ENCODE peak calls at places on chromosomes 3 and 15, in nine cellular contexts. K is transverse colon, G is body of pancreas, I is Peyer's patch, B is testis, A is GM12891, C is prostate gland, W is uterus, H is suprapubic skin. D is an unnamed sample.

GRCh38 chr3:64621726-64622400 is 65.9 kb downstream of the ADAMTS9 start:
- DNase-seq in K (no peak), G (no peak), I (no peak), B (no peak), A (no peak), C (no peak), W (no peak), H (no peak), D (no peak)

GRCh38 chr3:31456373-31456772 is 76.4 kb upstream of the STT3B start:
- DNase-seq in K (no peak), G (no peak), I (no peak), B (no peak), A (no peak), C (no peak), W (no peak), H (no peak), D (no peak)

GRCh38 chr3:187871204-187871591 is 125.9 kb upstream of the BCL6 start:
- DNase-seq in K (no peak), G (no peak), I (no peak), B (no peak), A (no peak), C (no peak), W (no peak), H (no peak), D (no peak)

GRCh38 chr15:51093865-51094605 is 671 bp downstream of the TNFAIP8L3 start:
- DNase-seq in K (peak; percentile 29), G (peak; percentile 19), I (no peak), B (peak; percentile 50), A (peak; percentile 42), C (no peak), W (peak; percentile 66), H (peak; percentile 79), D (no peak)

GRCh38 chr3:112351036-112351435 is 18.1 kb downstream of the CD200 start:
- DNase-seq in K (no peak), G (no peak), I (no peak), B (no peak), A (no peak), C (no peak), W (no peak), H (no peak), D (no peak)

GRCh38 chr3:4038351-4038750 is 239.1 kb downstream of the LRRN1 start:
- DNase-seq in K (no peak), G (no peak), I (no peak), B (no peak), A (no peak), C (no peak), W (no peak), H (no peak), D (no peak)

GRCh38 chr3:124920718-124921117 is 13.8 kb downstream of the MUC13 start:
- DNase-seq in K (no peak), G (no peak), I (no peak), B (no peak), A (no peak), C (peak; percentile 21), W (no peak), H (no peak), D (no peak)

GRCh38 chr3:158846803-158847465 is 45.1 kb downstream of the MFSD1 start:
- DNase-seq in K (no peak), G (no peak), I (no peak), B (no peak), A (no peak), C (no peak), W (no peak), H (no peak), D (no peak)

GRCh38 chr15:73907018-73907394 is 19.3 kb upstream of the LOXL1 start:
- DNase-seq in K (no peak), G (no peak), I (no peak), B (no peak), A (no peak), C (no peak), W (no peak), H (no peak), D (no peak)

GRCh38 chr15:85398822-85399221 is 18.4 kb downstream of the AKAP13 start:
- DNase-seq in K (no peak), G (no peak), I (no peak), B (no peak), A (no peak), C (no peak), W (no peak), H (no peak), D (no peak)

GRCh38 chr3:119636194-119636593 is 24.2 kb downstream of the POPDC2 start:
- DNase-seq in K (no peak), G (no peak), I (no peak), B (no peak), A (no peak), C (no peak), W (no peak), H (no peak), D (no peak)

GRCh38 chr3:185717121-185717520 is 107.7 kb downstream of the IGF2BP2 start:
- DNase-seq in K (no peak), G (no peak), I (no peak), B (no peak), A (no peak), C (no peak), W (no peak), H (no peak), D (no peak)

GRCh38 chr15:95174880-95175279 is 943.5 kb downstream of the MCTP2 start:
- DNase-seq in K (no peak), G (no peak), I (no peak), B (no peak), A (no peak), C (no peak), W (no peak), H (no peak), D (no peak)

GRCh38 chr3:66394261-66395249 is 106.3 kb downstream of the LRIG1 start:
- DNase-seq in K (no peak), G (no peak), I (no peak), B (no peak), A (no peak), C (no peak), W (no peak), H (no peak), D (no peak)

GRCh38 chr15:73990250-73991005 is 1.7 kb downstream of the STOML1 start:
- DNase-seq in K (no peak), G (no peak), I (peak; percentile 12), B (no peak), A (no peak), C (no peak), W (no peak), H (no peak), D (no peak)

GRCh38 chr3:114499986-114500385 is 206.2 kb downstream of the TIGIT start:
- DNase-seq in K (no peak), G (no peak), I (no peak), B (no peak), A (no peak), C (no peak), W (no peak), H (no peak), D (no peak)

GRCh38 chr15:40098489-40099261 is 10.0 kb downstream of the BMF start:
- DNase-seq in K (peak; percentile 80), G (peak; percentile 81), I (peak; percentile 89), B (peak; percentile 92), A (peak; percentile 80), C (peak; percentile 89), W (peak; percentile 76), H (peak; percentile 72), D (peak; percentile 56)

GRCh38 chr15:40100947-40101905 is 7.5 kb downstream of the BMF start:
- DNase-seq in K (no peak), G (no peak), I (no peak), B (no peak), A (no peak), C (no peak), W (no peak), H (no peak), D (no peak)

GRCh38 chr15:40103124-40103858 is 5.4 kb downstream of the BMF start:
- DNase-seq in K (peak; percentile 89), G (peak; percentile 91), I (no peak), B (peak; percentile 89), A (no peak), C (peak; percentile 96), W (peak; percentile 80), H (peak; percentile 92), D (no peak)

GRCh38 chr15:40097968-40098476 is 10.7 kb downstream of the BMF start:
- DNase-seq in K (peak; percentile 69), G (peak; percentile 69), I (peak; percentile 71), B (peak; percentile 46), A (no peak), C (peak; percentile 42), W (peak; percentile 29), H (no peak), D (peak; percentile 57)

GRCh38 chr15:40100133-40100946 is 8.3 kb downstream of the BMF start:
- DNase-seq in K (no peak), G (peak; percentile 70), I (no peak), B (no peak), A (no peak), C (no peak), W (no peak), H (no peak), D (peak; percentile 39)
- TF ChIP-seq POLR2A in K (no peak), G (peak; percentile 21), I (no peak), B (no peak), A (no peak), C (no peak), W (no peak), H (no peak), D (no peak)

GRCh38 chr15:36479200-36479896 is 100.1 kb upstream of the CDIN1 start:
- DNase-seq in K (no peak), G (no peak), I (no peak), B (no peak), A (no peak), C (no peak), W (no peak), H (no peak), D (no peak)
- TF ChIP-seq POLR2A in K (no peak), G (no peak), I (no peak), B (no peak), A (no peak), C (no peak), W (no peak), H (no peak), D (no peak)

DNA sequence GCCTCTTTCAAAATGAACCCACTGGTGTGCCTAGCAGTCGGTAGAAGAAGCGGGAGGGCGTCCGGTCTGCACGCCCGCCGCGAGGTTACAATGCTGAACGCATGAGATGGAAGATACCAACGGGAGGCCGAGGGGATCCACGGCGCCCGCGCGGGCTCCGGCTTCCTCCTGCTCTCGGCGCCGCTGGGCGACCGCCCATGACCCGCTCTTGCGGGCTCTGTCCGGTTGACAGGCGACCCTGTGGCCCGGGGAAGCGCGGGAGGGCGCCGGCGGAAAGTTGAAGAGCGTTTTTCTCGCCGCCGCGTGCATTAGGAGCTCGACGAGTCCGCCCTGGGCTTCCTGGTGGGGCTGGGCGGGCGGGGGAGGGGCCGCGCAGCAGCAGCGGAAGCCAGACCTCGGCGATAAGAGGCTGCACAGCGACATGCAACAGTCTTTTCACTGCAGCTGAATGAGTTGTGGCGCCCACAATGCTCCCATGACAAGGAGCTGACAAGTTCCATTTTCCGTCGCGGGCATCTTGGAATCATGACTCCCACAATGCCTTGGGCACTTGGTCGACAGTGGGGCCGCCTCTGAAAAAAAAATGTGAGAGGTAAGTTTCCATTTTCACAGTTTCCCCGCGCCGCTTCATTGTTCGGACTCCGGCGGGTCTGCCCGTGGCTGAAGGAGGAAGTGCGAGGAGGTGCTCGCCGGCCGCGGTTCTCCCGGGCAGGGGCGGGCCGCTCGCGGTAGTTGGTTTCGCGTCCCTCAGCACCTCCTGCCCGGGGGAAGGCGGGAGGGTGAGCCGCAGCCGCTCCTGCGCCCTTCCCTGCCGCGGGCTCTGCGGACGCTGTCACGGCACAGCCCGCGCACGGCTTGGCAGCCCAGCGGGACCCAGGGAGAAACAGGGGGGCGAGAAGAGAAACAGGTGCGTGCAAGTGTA is at the start of gene MBNL1:
- DNase-seq in K (peak; percentile 89), G (peak; percentile 77), I (peak; percentile 91), B (peak; percentile 90), A (peak; percentile 44), C (peak; percentile 79), W (peak; percentile 76), H (peak; percentile 90), D (peak; percentile 95)
- TF ChIP-seq POLR2A in K (peak; percentile 81), G (peak; percentile 84), I (peak; percentile 77), B (no peak), A (peak; percentile 92), C (peak; percentile 48), W (no peak), H (peak; percentile 46), D (peak; percentile 79)

GRCh38 chr15:39920510-39921273 is 626 bp upstream of the GPR176 start:
- DNase-seq in K (peak; percentile 80), G (peak; percentile 72), I (peak; percentile 72), B (peak; percentile 86), A (peak; percentile 88), C (peak; percentile 57), W (peak; percentile 78), H (peak; percentile 82), D (peak; percentile 92)
- TF ChIP-seq POLR2A in K (peak; percentile 34), G (peak; percentile 32), I (peak; percentile 11), B (no peak), A (peak; percentile 46), C (peak; percentile 50), W (peak; percentile 50), H (no peak), D (peak; percentile 79)

D was measured in erythroblast.